ENCODE peak calls at places on chromosomes 5 and 9, in nine cellular contexts. One of them, this sample, is unnamed.

GRCh38 chr5:89377752-89378455 is 494.9 kb upstream of the MEF2C start:
- DNase-seq in fibroblast of mammary gland: peak
- DNase-seq in AML-193: no peak
- DNase-seq in activated T-helper 1 cell treated with Interleukin-2 at 50 U/mL for 16 hours: no peak
- DNase-seq in CD8-positive, alpha-beta T cell: no peak
- DNase-seq in kidney tubule cell: no peak
- DNase-seq in stromal cell of bone marrow: no peak
- DNase-seq in dorsolateral prefrontal cortex: no peak
- DNase-seq in adipocyte: peak
- DNase-seq in this sample: peak

GRCh38 chr5:4734348-4734747 is 405.8 kb upstream of the ADAMTS16 start:
- DNase-seq in fibroblast of mammary gland: no peak
- DNase-seq in AML-193: no peak
- DNase-seq in activated T-helper 1 cell treated with Interleukin-2 at 50 U/mL for 16 hours: no peak
- DNase-seq in CD8-positive, alpha-beta T cell: no peak
- DNase-seq in kidney tubule cell: no peak
- DNase-seq in stromal cell of bone marrow: no peak
- DNase-seq in dorsolateral prefrontal cortex: no peak
- DNase-seq in adipocyte: no peak
- DNase-seq in this sample: no peak

GRCh38 chr9:122904466-122904822 is 715 bp downstream of the RC3H2 start:
- DNase-seq in fibroblast of mammary gland: peak
- DNase-seq in AML-193: no peak
- DNase-seq in activated T-helper 1 cell treated with Interleukin-2 at 50 U/mL for 16 hours: peak
- DNase-seq in CD8-positive, alpha-beta T cell: peak
- DNase-seq in kidney tubule cell: peak
- DNase-seq in stromal cell of bone marrow: no peak
- DNase-seq in dorsolateral prefrontal cortex: peak
- DNase-seq in adipocyte: peak
- DNase-seq in this sample: peak

GRCh38 chr5:172904643-172905345 is 54.4 kb upstream of the RPL26L1 start:
- DNase-seq in fibroblast of mammary gland: peak
- DNase-seq in AML-193: no peak
- DNase-seq in activated T-helper 1 cell treated with Interleukin-2 at 50 U/mL for 16 hours: no peak
- DNase-seq in CD8-positive, alpha-beta T cell: no peak
- DNase-seq in kidney tubule cell: peak
- DNase-seq in stromal cell of bone marrow: no peak
- DNase-seq in dorsolateral prefrontal cortex: peak
- DNase-seq in adipocyte: peak
- DNase-seq in this sample: peak

GRCh38 chr5:34005211-34005610 is 2.6 kb downstream of the AMACR start:
- DNase-seq in fibroblast of mammary gland: no peak
- DNase-seq in AML-193: no peak
- DNase-seq in activated T-helper 1 cell treated with Interleukin-2 at 50 U/mL for 16 hours: no peak
- DNase-seq in CD8-positive, alpha-beta T cell: no peak
- DNase-seq in kidney tubule cell: peak
- DNase-seq in stromal cell of bone marrow: no peak
- DNase-seq in dorsolateral prefrontal cortex: no peak
- DNase-seq in adipocyte: no peak
- DNase-seq in this sample: no peak

GRCh38 chr5:20369151-20369550 is 381.2 kb upstream of the CDH18 start:
- DNase-seq in fibroblast of mammary gland: no peak
- DNase-seq in AML-193: no peak
- DNase-seq in activated T-helper 1 cell treated with Interleukin-2 at 50 U/mL for 16 hours: no peak
- DNase-seq in CD8-positive, alpha-beta T cell: no peak
- DNase-seq in kidney tubule cell: no peak
- DNase-seq in stromal cell of bone marrow: no peak
- DNase-seq in dorsolateral prefrontal cortex: no peak
- DNase-seq in adipocyte: no peak
- DNase-seq in this sample: no peak

GRCh38 chr5:111364992-111365391 is 140.8 kb downstream of the CAMK4 start:
- DNase-seq in fibroblast of mammary gland: peak
- DNase-seq in AML-193: no peak
- DNase-seq in activated T-helper 1 cell treated with Interleukin-2 at 50 U/mL for 16 hours: no peak
- DNase-seq in CD8-positive, alpha-beta T cell: no peak
- DNase-seq in kidney tubule cell: peak
- DNase-seq in stromal cell of bone marrow: no peak
- DNase-seq in dorsolateral prefrontal cortex: no peak
- DNase-seq in adipocyte: peak
- DNase-seq in this sample: no peak

GRCh38 chr9:31519011-31519410 is 865.4 kb upstream of the ACO1 start:
- DNase-seq in fibroblast of mammary gland: no peak
- DNase-seq in AML-193: no peak
- DNase-seq in activated T-helper 1 cell treated with Interleukin-2 at 50 U/mL for 16 hours: no peak
- DNase-seq in CD8-positive, alpha-beta T cell: no peak
- DNase-seq in kidney tubule cell: peak
- DNase-seq in stromal cell of bone marrow: no peak
- DNase-seq in dorsolateral prefrontal cortex: no peak
- DNase-seq in adipocyte: no peak
- DNase-seq in this sample: no peak

GRCh38 chr5:59275537-59276276 is 617.8 kb downstream of the PDE4D start:
- DNase-seq in fibroblast of mammary gland: peak
- DNase-seq in AML-193: peak
- DNase-seq in activated T-helper 1 cell treated with Interleukin-2 at 50 U/mL for 16 hours: no peak
- DNase-seq in CD8-positive, alpha-beta T cell: no peak
- DNase-seq in kidney tubule cell: peak
- DNase-seq in stromal cell of bone marrow: peak
- DNase-seq in dorsolateral prefrontal cortex: no peak
- DNase-seq in adipocyte: peak
- DNase-seq in this sample: no peak

GRCh38 chr9:124022201-124023121 is 10.9 kb downstream of the LHX2 start:
- DNase-seq in fibroblast of mammary gland: peak
- DNase-seq in AML-193: no peak
- DNase-seq in activated T-helper 1 cell treated with Interleukin-2 at 50 U/mL for 16 hours: no peak
- DNase-seq in CD8-positive, alpha-beta T cell: no peak
- DNase-seq in kidney tubule cell: peak
- DNase-seq in stromal cell of bone marrow: no peak
- DNase-seq in dorsolateral prefrontal cortex: no peak
- DNase-seq in adipocyte: no peak
- DNase-seq in this sample: no peak

GRCh38 chr5:172553167-172553566 is 87.9 kb upstream of the NEURL1B start:
- DNase-seq in fibroblast of mammary gland: no peak
- DNase-seq in AML-193: no peak
- DNase-seq in activated T-helper 1 cell treated with Interleukin-2 at 50 U/mL for 16 hours: no peak
- DNase-seq in CD8-positive, alpha-beta T cell: no peak
- DNase-seq in kidney tubule cell: no peak
- DNase-seq in stromal cell of bone marrow: no peak
- DNase-seq in dorsolateral prefrontal cortex: no peak
- DNase-seq in adipocyte: no peak
- DNase-seq in this sample: no peak

GRCh38 chr9:95725045-95725444 is 150.4 kb upstream of the ERCC6L2 start:
- DNase-seq in fibroblast of mammary gland: no peak
- DNase-seq in AML-193: no peak
- DNase-seq in activated T-helper 1 cell treated with Interleukin-2 at 50 U/mL for 16 hours: no peak
- DNase-seq in CD8-positive, alpha-beta T cell: no peak
- DNase-seq in kidney tubule cell: no peak
- DNase-seq in stromal cell of bone marrow: no peak
- DNase-seq in dorsolateral prefrontal cortex: no peak
- DNase-seq in adipocyte: no peak
- DNase-seq in this sample: no peak

GRCh38 chr5:143399616-143400540 is 3.6 kb downstream of the NR3C1 start:
- DNase-seq in fibroblast of mammary gland: peak
- DNase-seq in AML-193: no peak
- DNase-seq in activated T-helper 1 cell treated with Interleukin-2 at 50 U/mL for 16 hours: no peak
- DNase-seq in CD8-positive, alpha-beta T cell: no peak
- DNase-seq in kidney tubule cell: no peak
- DNase-seq in stromal cell of bone marrow: no peak
- DNase-seq in dorsolateral prefrontal cortex: no peak
- DNase-seq in adipocyte: peak
- DNase-seq in this sample: no peak

GRCh38 chr5:77896338-77896737 is 120.2 kb upstream of the TBCA start:
- DNase-seq in fibroblast of mammary gland: no peak
- DNase-seq in AML-193: no peak
- DNase-seq in activated T-helper 1 cell treated with Interleukin-2 at 50 U/mL for 16 hours: no peak
- DNase-seq in CD8-positive, alpha-beta T cell: no peak
- DNase-seq in kidney tubule cell: no peak
- DNase-seq in stromal cell of bone marrow: no peak
- DNase-seq in dorsolateral prefrontal cortex: no peak
- DNase-seq in adipocyte: no peak
- DNase-seq in this sample: no peak

GRCh38 chr9:122348288-122348777 is 22.5 kb upstream of the PTGS1 start:
- DNase-seq in fibroblast of mammary gland: no peak
- DNase-seq in AML-193: no peak
- DNase-seq in activated T-helper 1 cell treated with Interleukin-2 at 50 U/mL for 16 hours: no peak
- DNase-seq in CD8-positive, alpha-beta T cell: no peak
- DNase-seq in kidney tubule cell: no peak
- DNase-seq in stromal cell of bone marrow: no peak
- DNase-seq in dorsolateral prefrontal cortex: no peak
- DNase-seq in adipocyte: no peak
- DNase-seq in this sample: no peak

GRCh38 chr5:35024911-35025510 is 22.7 kb downstream of the AGXT2 start:
- DNase-seq in fibroblast of mammary gland: no peak
- DNase-seq in AML-193: no peak
- DNase-seq in activated T-helper 1 cell treated with Interleukin-2 at 50 U/mL for 16 hours: no peak
- DNase-seq in CD8-positive, alpha-beta T cell: no peak
- DNase-seq in kidney tubule cell: no peak
- DNase-seq in stromal cell of bone marrow: no peak
- DNase-seq in dorsolateral prefrontal cortex: no peak
- DNase-seq in adipocyte: no peak
- DNase-seq in this sample: no peak

GRCh38 chr5:14174235-14174636 is 31.1 kb downstream of the TRIO start:
- DNase-seq in fibroblast of mammary gland: no peak
- DNase-seq in AML-193: no peak
- DNase-seq in activated T-helper 1 cell treated with Interleukin-2 at 50 U/mL for 16 hours: no peak
- DNase-seq in CD8-positive, alpha-beta T cell: no peak
- DNase-seq in kidney tubule cell: peak
- DNase-seq in stromal cell of bone marrow: no peak
- DNase-seq in dorsolateral prefrontal cortex: no peak
- DNase-seq in adipocyte: no peak
- DNase-seq in this sample: no peak

GRCh38 chr5:59001154-59001553 is 418.3 kb downstream of the RAB3C start:
- DNase-seq in fibroblast of mammary gland: peak
- DNase-seq in AML-193: no peak
- DNase-seq in activated T-helper 1 cell treated with Interleukin-2 at 50 U/mL for 16 hours: no peak
- DNase-seq in CD8-positive, alpha-beta T cell: no peak
- DNase-seq in kidney tubule cell: no peak
- DNase-seq in stromal cell of bone marrow: no peak
- DNase-seq in dorsolateral prefrontal cortex: no peak
- DNase-seq in adipocyte: peak
- DNase-seq in this sample: no peak

GRCh38 chr5:132444841-132445639 is 45.5 kb downstream of the IRF1 start:
- DNase-seq in fibroblast of mammary gland: no peak
- DNase-seq in AML-193: no peak
- DNase-seq in activated T-helper 1 cell treated with Interleukin-2 at 50 U/mL for 16 hours: no peak
- DNase-seq in CD8-positive, alpha-beta T cell: no peak
- DNase-seq in kidney tubule cell: no peak
- DNase-seq in stromal cell of bone marrow: no peak
- DNase-seq in dorsolateral prefrontal cortex: no peak
- DNase-seq in adipocyte: no peak
- DNase-seq in this sample: no peak

GRCh38 chr9:22452415-22453010 is 5.9 kb downstream of the DMRTA1 start:
- DNase-seq in fibroblast of mammary gland: peak
- DNase-seq in AML-193: peak
- DNase-seq in activated T-helper 1 cell treated with Interleukin-2 at 50 U/mL for 16 hours: no peak
- DNase-seq in CD8-positive, alpha-beta T cell: no peak
- DNase-seq in kidney tubule cell: peak
- DNase-seq in stromal cell of bone marrow: peak
- DNase-seq in dorsolateral prefrontal cortex: peak
- DNase-seq in adipocyte: peak
- DNase-seq in this sample: peak

GRCh38 chr9:125982798-125983406 is 235.7 kb downstream of the PBX3 start:
- DNase-seq in fibroblast of mammary gland: no peak
- DNase-seq in AML-193: no peak
- DNase-seq in activated T-helper 1 cell treated with Interleukin-2 at 50 U/mL for 16 hours: no peak
- DNase-seq in CD8-positive, alpha-beta T cell: no peak
- DNase-seq in kidney tubule cell: no peak
- DNase-seq in stromal cell of bone marrow: no peak
- DNase-seq in dorsolateral prefrontal cortex: no peak
- DNase-seq in adipocyte: no peak
- DNase-seq in this sample: no peak

GRCh38 chr9:100084734-100085133 is 14.1 kb downstream of the ERP44 start:
- DNase-seq in fibroblast of mammary gland: no peak
- DNase-seq in AML-193: no peak
- DNase-seq in activated T-helper 1 cell treated with Interleukin-2 at 50 U/mL for 16 hours: no peak
- DNase-seq in CD8-positive, alpha-beta T cell: no peak
- DNase-seq in kidney tubule cell: no peak
- DNase-seq in stromal cell of bone marrow: no peak
- DNase-seq in dorsolateral prefrontal cortex: no peak
- DNase-seq in adipocyte: no peak
- DNase-seq in this sample: no peak

GRCh38 chr9:112327718-112328450 is 5.5 kb downstream of the PTBP3 start:
- DNase-seq in fibroblast of mammary gland: no peak
- DNase-seq in AML-193: peak
- DNase-seq in activated T-helper 1 cell treated with Interleukin-2 at 50 U/mL for 16 hours: no peak
- DNase-seq in CD8-positive, alpha-beta T cell: no peak
- DNase-seq in kidney tubule cell: peak
- DNase-seq in stromal cell of bone marrow: no peak
- DNase-seq in dorsolateral prefrontal cortex: no peak
- DNase-seq in adipocyte: no peak
- DNase-seq in this sample: no peak

GRCh38 chr9:38421498-38422211 is 2.6 kb downstream of the IGFBPL1 start:
- DNase-seq in fibroblast of mammary gland: no peak
- DNase-seq in AML-193: no peak
- DNase-seq in activated T-helper 1 cell treated with Interleukin-2 at 50 U/mL for 16 hours: no peak
- DNase-seq in CD8-positive, alpha-beta T cell: no peak
- DNase-seq in kidney tubule cell: no peak
- DNase-seq in stromal cell of bone marrow: peak
- DNase-seq in dorsolateral prefrontal cortex: peak
- DNase-seq in adipocyte: no peak
- DNase-seq in this sample: peak

GRCh38 chr9:15942806-15943424 is 390.1 kb downstream of the CCDC171 start:
- DNase-seq in fibroblast of mammary gland: peak
- DNase-seq in AML-193: no peak
- DNase-seq in activated T-helper 1 cell treated with Interleukin-2 at 50 U/mL for 16 hours: no peak
- DNase-seq in CD8-positive, alpha-beta T cell: no peak
- DNase-seq in kidney tubule cell: no peak
- DNase-seq in stromal cell of bone marrow: no peak
- DNase-seq in dorsolateral prefrontal cortex: no peak
- DNase-seq in adipocyte: no peak
- DNase-seq in this sample: no peak

GRCh38 chr9:120971938-120972337 is 45.3 kb upstream of the TRAF1 start:
- DNase-seq in fibroblast of mammary gland: no peak
- DNase-seq in AML-193: no peak
- DNase-seq in activated T-helper 1 cell treated with Interleukin-2 at 50 U/mL for 16 hours: no peak
- DNase-seq in CD8-positive, alpha-beta T cell: no peak
- DNase-seq in kidney tubule cell: no peak
- DNase-seq in stromal cell of bone marrow: no peak
- DNase-seq in dorsolateral prefrontal cortex: no peak
- DNase-seq in adipocyte: no peak
- DNase-seq in this sample: no peak

GRCh38 chr5:59246470-59247250 is 646.9 kb downstream of the PDE4D start:
- DNase-seq in fibroblast of mammary gland: peak
- DNase-seq in AML-193: no peak
- DNase-seq in activated T-helper 1 cell treated with Interleukin-2 at 50 U/mL for 16 hours: no peak
- DNase-seq in CD8-positive, alpha-beta T cell: no peak
- DNase-seq in kidney tubule cell: no peak
- DNase-seq in stromal cell of bone marrow: no peak
- DNase-seq in dorsolateral prefrontal cortex: no peak
- DNase-seq in adipocyte: peak
- DNase-seq in this sample: no peak

GRCh38 chr9:86891091-86891490 is 56.2 kb downstream of the GAS1 start:
- DNase-seq in fibroblast of mammary gland: peak
- DNase-seq in AML-193: no peak
- DNase-seq in activated T-helper 1 cell treated with Interleukin-2 at 50 U/mL for 16 hours: no peak
- DNase-seq in CD8-positive, alpha-beta T cell: no peak
- DNase-seq in kidney tubule cell: no peak
- DNase-seq in stromal cell of bone marrow: no peak
- DNase-seq in dorsolateral prefrontal cortex: no peak
- DNase-seq in adipocyte: peak
- DNase-seq in this sample: no peak

GRCh38 chr5:612498-613424 is 621 bp downstream of the CEP72 start:
- DNase-seq in fibroblast of mammary gland: peak
- DNase-seq in AML-193: no peak
- DNase-seq in activated T-helper 1 cell treated with Interleukin-2 at 50 U/mL for 16 hours: no peak
- DNase-seq in CD8-positive, alpha-beta T cell: no peak
- DNase-seq in kidney tubule cell: peak
- DNase-seq in stromal cell of bone marrow: no peak
- DNase-seq in dorsolateral prefrontal cortex: no peak
- DNase-seq in adipocyte: peak
- DNase-seq in this sample: no peak

GRCh38 chr5:96743805-96744559 is 63.8 kb downstream of the ERAP1 start:
- DNase-seq in fibroblast of mammary gland: no peak
- DNase-seq in AML-193: no peak
- DNase-seq in activated T-helper 1 cell treated with Interleukin-2 at 50 U/mL for 16 hours: no peak
- DNase-seq in CD8-positive, alpha-beta T cell: no peak
- DNase-seq in kidney tubule cell: no peak
- DNase-seq in stromal cell of bone marrow: no peak
- DNase-seq in dorsolateral prefrontal cortex: no peak
- DNase-seq in adipocyte: no peak
- DNase-seq in this sample: no peak

GRCh38 chr5:130324953-130325671 is 420.8 kb downstream of the CHSY3 start:
- DNase-seq in fibroblast of mammary gland: no peak
- DNase-seq in AML-193: no peak
- DNase-seq in activated T-helper 1 cell treated with Interleukin-2 at 50 U/mL for 16 hours: no peak
- DNase-seq in CD8-positive, alpha-beta T cell: no peak
- DNase-seq in kidney tubule cell: no peak
- DNase-seq in stromal cell of bone marrow: no peak
- DNase-seq in dorsolateral prefrontal cortex: no peak
- DNase-seq in adipocyte: no peak
- DNase-seq in this sample: no peak

This sample was measured in NCI-H1092 treated with DMSO at 0.1 percent for 48 hours.